ENCODE peak calls at places on chromosomes 13 and 19, in ten cellular contexts. J is dorsolateral prefrontal cortex, D is progenitor cell of endocrine pancreas, U is NCI-H524, G is RWPE1, X is mucosa of descending colon, K is NCI-H1417, A is hypothalamus, H is HEK293T, O is GM19239. Z is an unnamed sample.

GRCh38 chr13:46521921-46522691 is 30.9 kb upstream of the LRCH1 start:
- DNase-seq in J (no peak), D (no peak), U (peak; percentile 82), G (no peak), X (no peak), K (no peak), A (no peak), H (no peak), O (no peak), Z (no peak)

GRCh38 chr13:74647991-74648390 is 513.8 kb upstream of the KLF12 start:
- DNase-seq in J (no peak), D (no peak), U (no peak), G (no peak), X (no peak), K (no peak), A (no peak), H (no peak), O (no peak), Z (no peak)

GRCh38 chr13:101289764-101290163 is 126.5 kb downstream of the NALCN start:
- DNase-seq in J (peak; percentile 35), D (peak; percentile 26), U (peak; percentile 91), G (no peak), X (no peak), K (peak; percentile 96), A (peak; percentile 74), H (peak; percentile 7), O (no peak), Z (peak; percentile 23)

GRCh38 chr19:23241433-23241832 is 8.8 kb downstream of the ZNF724 start:
- DNase-seq in J (no peak), D (no peak), U (no peak), G (no peak), X (no peak), K (no peak), A (no peak), H (no peak), O (no peak), Z (peak; percentile 4)

GRCh38 chr19:47813995-47814328 is 7.8 kb upstream of the CRX start:
- DNase-seq in J (no peak), D (no peak), U (no peak), G (no peak), X (no peak), K (no peak), A (no peak), H (no peak), O (no peak), Z (no peak)

GRCh38 chr13:32150794-32151193 is 119.2 kb downstream of the FRY start:
- DNase-seq in J (no peak), D (no peak), U (no peak), G (no peak), X (peak; percentile 59), K (no peak), A (peak; percentile 37), H (no peak), O (no peak), Z (peak; percentile 93)

GRCh38 chr13:79445968-79446645 is 34.8 kb upstream of the NDFIP2 start:
- DNase-seq in J (no peak), D (no peak), U (no peak), G (no peak), X (no peak), K (no peak), A (no peak), H (no peak), O (no peak), Z (no peak)

GRCh38 chr19:49629659-49630058 is 10.3 kb downstream of the RRAS start:
- DNase-seq in J (no peak), D (no peak), U (no peak), G (no peak), X (no peak), K (no peak), A (no peak), H (no peak), O (no peak), Z (no peak)

GRCh38 chr19:51339687-51340656 is 2.0 kb downstream of the VSIG10L start:
- DNase-seq in J (peak; percentile 88), D (peak; percentile 93), U (no peak), G (peak; percentile 98), X (peak; percentile 99), K (no peak), A (peak; percentile 94), H (peak; percentile 98), O (peak; percentile 86), Z (peak; percentile 98)

GRCh38 chr13:27203186-27203585 is 31.6 kb upstream of the USP12 start:
- DNase-seq in J (no peak), D (no peak), U (no peak), G (no peak), X (no peak), K (no peak), A (no peak), H (no peak), O (no peak), Z (no peak)

GRCh38 chr19:48424694-48425219 is 21.0 kb upstream of the GRWD1 start:
- DNase-seq in J (no peak), D (no peak), U (no peak), G (peak; percentile 63), X (no peak), K (no peak), A (no peak), H (peak; percentile 13), O (no peak), Z (peak; percentile 75)

GRCh38 chr13:79919109-79919508 is 421.8 kb downstream of the SPRY2 start:
- DNase-seq in J (no peak), D (no peak), U (no peak), G (no peak), X (no peak), K (no peak), A (no peak), H (no peak), O (no peak), Z (no peak)

GRCh38 chr19:7505682-7506384 is 10.1 kb upstream of the ZNF358 start:
- DNase-seq in J (no peak), D (no peak), U (no peak), G (peak; percentile 81), X (peak; percentile 73), K (peak; percentile 62), A (no peak), H (peak; percentile 90), O (no peak), Z (no peak)

GRCh38 chr13:32846020-32846451 is 170.2 kb upstream of the KL start:
- DNase-seq in J (no peak), D (no peak), U (no peak), G (no peak), X (no peak), K (peak; percentile 43), A (no peak), H (no peak), O (no peak), Z (no peak)

GRCh38 chr19:5951338-5951861 is 26.5 kb downstream of the RANBP3 start:
- DNase-seq in J (no peak), D (no peak), U (no peak), G (no peak), X (peak; percentile 60), K (no peak), A (no peak), H (no peak), O (peak; percentile 54), Z (no peak)

GRCh38 chr19:39502640-39503417 is 4.1 kb downstream of the DLL3 start:
- DNase-seq in J (no peak), D (peak; percentile 53), U (no peak), G (peak; percentile 57), X (peak; percentile 65), K (no peak), A (peak; percentile 11), H (peak; percentile 91), O (peak; percentile 92), Z (peak; percentile 79)

GRCh38 chr19:40013991-40014390 is 17.1 kb downstream of the ZNF546 start:
- DNase-seq in J (no peak), D (no peak), U (no peak), G (no peak), X (no peak), K (no peak), A (no peak), H (no peak), O (no peak), Z (no peak)

GRCh38 chr19:15402411-15403150 is 16.2 kb downstream of the AKAP8L start:
- DNase-seq in J (no peak), D (no peak), U (no peak), G (no peak), X (no peak), K (no peak), A (no peak), H (no peak), O (no peak), Z (no peak)

GRCh38 chr19:44640518-44640917 is 3.2 kb upstream of the PVR start:
- DNase-seq in J (no peak), D (no peak), U (no peak), G (no peak), X (no peak), K (no peak), A (no peak), H (no peak), O (no peak), Z (peak; percentile 69)

GRCh38 chr13:110150384-110151091 is 156.4 kb downstream of the COL4A1 start:
- DNase-seq in J (no peak), D (no peak), U (no peak), G (no peak), X (no peak), K (no peak), A (no peak), H (no peak), O (no peak), Z (peak; percentile 32)

GRCh38 chr13:98916403-98916802 is 61.5 kb downstream of the DOCK9 start:
- DNase-seq in J (no peak), D (no peak), U (no peak), G (no peak), X (no peak), K (no peak), A (no peak), H (no peak), O (no peak), Z (no peak)

GRCh38 chr13:40153516-40153915 is 498.1 kb downstream of the COG6 start:
- DNase-seq in J (no peak), D (no peak), U (no peak), G (no peak), X (no peak), K (no peak), A (no peak), H (no peak), O (no peak), Z (no peak)

GRCh38 chr13:26956532-26957142 is 196.1 kb upstream of the GPR12 start:
- DNase-seq in J (no peak), D (no peak), U (no peak), G (no peak), X (no peak), K (no peak), A (no peak), H (no peak), O (no peak), Z (no peak)

GRCh38 chr13:50453238-50453637 is 390.3 kb downstream of the DLEU7 start:
- DNase-seq in J (no peak), D (no peak), U (no peak), G (no peak), X (no peak), K (no peak), A (no peak), H (no peak), O (no peak), Z (peak; percentile 20)

GRCh38 chr19:41939861-41940442 is 11.7 kb upstream of the ERFL start:
- DNase-seq in J (no peak), D (peak; percentile 26), U (peak; percentile 50), G (no peak), X (peak; percentile 77), K (peak; percentile 59), A (no peak), H (no peak), O (no peak), Z (no peak)

GRCh38 chr19:11252665-11253355 is 9.5 kb downstream of the DOCK6 start:
- DNase-seq in J (no peak), D (no peak), U (no peak), G (no peak), X (no peak), K (no peak), A (no peak), H (no peak), O (no peak), Z (no peak)

GRCh38 chr19:42343344-42344110 is 18.1 kb downstream of the MEGF8 start:
- DNase-seq in J (no peak), D (no peak), U (no peak), G (no peak), X (no peak), K (no peak), A (no peak), H (no peak), O (no peak), Z (no peak)

GRCh38 chr13:23588576-23589141 is 18.4 kb downstream of the TNFRSF19 start:
- DNase-seq in J (no peak), D (no peak), U (no peak), G (no peak), X (no peak), K (no peak), A (no peak), H (no peak), O (no peak), Z (no peak)